ENCODE peak calls at places on chromosomes 11 and 22, in six cellular contexts. F, X, S, Z, G and O are unnamed samples.

GRCh38 chr11:18100926-18101656 is 4.8 kb downstream of the SAAL1 start:
- DNase-seq in F (no peak), S (no peak), G (no peak), Z (no peak), X (no peak), O (no peak)

GRCh38 chr11:86513746-86514373 is 139.2 kb downstream of the CCDC81 start:
- DNase-seq in X (no peak), F (no peak), G (no peak), Z (no peak), S (no peak), O (no peak)

GRCh38 chr11:65476632-65477270 is 22.1 kb upstream of the MALAT1 start:
- DNase-seq in S (no peak), F (no peak), X (no peak), G (no peak), Z (no peak), O (no peak)

GRCh38 chr11:19673924-19674390 is 38.7 kb upstream of the NAV2 start:
- DNase-seq in Z (peak), S (no peak), F (no peak), G (no peak), X (no peak), O (peak)

GRCh38 chr11:70883323-70883940 is 368.9 kb downstream of the SHANK2 start:
- DNase-seq in S (no peak), G (no peak), F (no peak), Z (no peak), X (no peak), O (no peak)

GRCh38 chr11:78210000-78210608 is 21.4 kb downstream of the USP35 start:
- DNase-seq in S (no peak), G (no peak), X (no peak), Z (no peak), F (no peak), O (no peak)

GRCh38 chr11:76620471-76620870 is 50.1 kb downstream of the LRRC32 start:
- DNase-seq in Z (peak), G (no peak), X (no peak), F (peak), S (peak), O (no peak)

GRCh38 chr11:111777094-111778046 is 11.2 kb upstream of the PPP2R1B start:
- DNase-seq in F (peak), G (peak), Z (peak), X (no peak), S (peak), O (no peak)

GRCh38 chr22:49358041-49358440 is 469.6 kb downstream of the BRD1 start:
- DNase-seq in X (no peak), Z (no peak), F (no peak), G (no peak), S (no peak), O (no peak)

GRCh38 chr11:113670149-113670829 is 35.8 kb downstream of the TMPRSS5 start:
- DNase-seq in F (no peak), X (no peak), S (no peak), Z (no peak), G (peak), O (no peak)

GRCh38 chr11:2217211-2218081 is 45.8 kb upstream of the TH start:
- DNase-seq in F (no peak), Z (no peak), S (no peak), X (no peak), G (no peak), O (no peak)

GRCh38 chr11:34552270-34552669 is 38.7 kb upstream of the ELF5 start:
- DNase-seq in S (no peak), X (no peak), G (no peak), F (no peak), Z (no peak), O (no peak)

GRCh38 chr11:18745251-18745650 is 19.3 kb upstream of the IGSF22 start:
- DNase-seq in G (no peak), S (no peak), Z (no peak), F (no peak), X (no peak), O (no peak)

GRCh38 chr22:31344369-31345330 is 1.5 kb downstream of the PATZ1 start:
- DNase-seq in G (no peak), X (no peak), Z (peak), S (no peak), F (peak), O (peak)

GRCh38 chr11:69721745-69722144 is 17.9 kb upstream of the FGF19 start:
- DNase-seq in F (no peak), X (no peak), G (no peak), Z (no peak), S (no peak), O (no peak)
- TF ChIP-seq CTCF in F (peak), X (no peak), G (no peak), Z (no peak), S (peak), O (no peak)

GRCh38 chr11:44178381-44178780 is 82.9 kb downstream of the EXT2 start:
- DNase-seq in Z (peak), G (no peak), F (peak), X (no peak), S (no peak), O (no peak)
- TF ChIP-seq CTCF in Z (peak), G (no peak), F (peak), X (no peak), S (no peak), O (no peak)

DNA sequence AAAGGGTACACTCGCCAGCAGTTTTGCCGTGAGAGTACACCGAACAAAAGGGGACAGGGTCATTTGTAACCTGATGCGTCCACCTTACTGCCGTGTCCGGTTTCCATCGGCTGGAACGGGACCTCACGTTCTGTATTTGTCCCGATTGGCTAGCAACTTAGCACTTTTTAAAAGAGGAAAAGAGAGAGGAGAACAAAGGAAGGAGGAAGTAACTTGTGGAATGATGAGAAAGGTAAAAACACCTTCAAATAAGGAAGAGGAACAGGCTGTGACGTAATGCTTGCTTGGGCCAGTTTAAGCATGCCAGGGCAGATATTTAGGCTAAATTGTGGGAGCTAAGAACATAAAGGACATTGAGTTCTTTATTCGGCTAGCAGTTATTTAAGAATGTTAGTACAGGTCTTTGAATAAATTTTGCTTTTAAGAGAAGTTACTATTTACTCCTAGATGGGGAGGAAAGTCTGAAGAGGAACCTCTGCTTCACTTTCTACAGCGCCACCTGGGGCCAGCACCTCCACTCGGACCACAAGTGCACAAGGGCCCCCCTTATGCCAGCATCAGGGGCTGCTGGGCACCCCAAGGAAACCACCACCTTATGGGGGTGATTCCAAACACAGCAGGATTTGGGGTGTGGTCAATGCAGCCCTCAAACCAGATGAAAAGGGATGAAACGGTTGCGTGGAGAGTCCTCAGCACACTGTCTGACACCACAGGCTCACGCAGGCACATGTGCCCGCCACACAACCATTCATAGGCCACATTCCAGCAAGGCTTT is 5.8 kb downstream of the ARSA start:
- DNase-seq in G (no peak), F (no peak), Z (no peak), S (peak), X (no peak), O (no peak)
- TF ChIP-seq CTCF in G (no peak), F (peak), Z (no peak), S (peak), X (no peak), O (no peak)

DNA sequence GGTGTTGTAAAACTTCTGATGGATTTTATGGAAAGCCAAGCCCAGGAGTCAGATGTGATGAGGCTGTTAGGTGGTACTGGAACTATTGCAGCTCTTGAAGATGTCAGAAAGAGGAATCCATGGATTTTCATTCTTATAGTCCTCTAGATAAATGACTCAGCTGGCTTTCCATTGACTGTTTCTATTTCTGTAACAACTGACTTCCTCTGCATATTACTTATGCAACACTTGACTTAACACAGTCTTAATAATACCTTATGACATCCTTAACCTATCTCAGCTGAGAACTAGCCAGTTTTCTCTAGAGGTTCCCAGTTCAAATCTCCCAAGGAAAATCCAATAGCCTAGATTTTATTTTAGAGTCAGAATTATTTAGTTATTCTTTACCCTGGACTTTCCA is 263.8 kb downstream of the LUZP2 start:
- DNase-seq in S (no peak), X (no peak), Z (no peak), F (peak), G (no peak), O (no peak)
- TF ChIP-seq CTCF in S (no peak), X (no peak), Z (no peak), F (no peak), G (no peak), O (no peak)

GRCh38 chr11:130150790-130151189 is 8.8 kb upstream of the ST14 start:
- DNase-seq in X (no peak), S (no peak), G (no peak), Z (no peak), F (no peak), O (no peak)

GRCh38 chr11:130146797-130147196 is 12.8 kb upstream of the ST14 start:
- DNase-seq in S (no peak), X (no peak), F (no peak), Z (no peak), G (no peak), O (no peak)

GRCh38 chr11:130151196-130151595 is 8.4 kb upstream of the ST14 start:
- DNase-seq in Z (no peak), S (no peak), F (no peak), G (no peak), X (no peak), O (no peak)

GRCh38 chr11:130145975-130146776 is 13.4 kb upstream of the ST14 start:
- DNase-seq in F (peak), G (no peak), Z (no peak), X (no peak), S (peak), O (no peak)

DNA sequence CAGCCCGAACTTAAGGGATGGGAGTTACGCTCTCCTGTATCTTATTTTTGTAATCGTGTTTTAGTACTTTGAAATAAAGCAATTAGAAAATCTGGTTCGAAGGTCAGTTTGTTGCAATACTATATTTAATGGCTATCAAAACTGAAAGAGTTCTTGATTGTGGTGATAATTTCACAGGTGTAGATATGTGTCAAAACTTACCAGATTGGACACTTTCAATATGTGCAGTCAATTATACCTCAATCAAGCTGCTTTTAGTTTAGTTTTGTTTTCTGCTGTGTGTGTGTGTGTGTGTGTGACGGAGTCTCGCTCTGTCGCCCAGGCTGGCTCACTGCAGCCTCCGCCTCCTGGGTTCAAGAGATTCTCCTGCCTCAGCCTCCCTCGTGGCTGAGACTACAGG is 10.7 kb upstream of the ST14 start:
- DNase-seq in F (no peak), G (no peak), X (no peak), S (no peak), Z (no peak), O (no peak)
- TF ChIP-seq CTCF in F (no peak), G (no peak), X (no peak), S (no peak), Z (no peak), O (no peak)

DNA sequence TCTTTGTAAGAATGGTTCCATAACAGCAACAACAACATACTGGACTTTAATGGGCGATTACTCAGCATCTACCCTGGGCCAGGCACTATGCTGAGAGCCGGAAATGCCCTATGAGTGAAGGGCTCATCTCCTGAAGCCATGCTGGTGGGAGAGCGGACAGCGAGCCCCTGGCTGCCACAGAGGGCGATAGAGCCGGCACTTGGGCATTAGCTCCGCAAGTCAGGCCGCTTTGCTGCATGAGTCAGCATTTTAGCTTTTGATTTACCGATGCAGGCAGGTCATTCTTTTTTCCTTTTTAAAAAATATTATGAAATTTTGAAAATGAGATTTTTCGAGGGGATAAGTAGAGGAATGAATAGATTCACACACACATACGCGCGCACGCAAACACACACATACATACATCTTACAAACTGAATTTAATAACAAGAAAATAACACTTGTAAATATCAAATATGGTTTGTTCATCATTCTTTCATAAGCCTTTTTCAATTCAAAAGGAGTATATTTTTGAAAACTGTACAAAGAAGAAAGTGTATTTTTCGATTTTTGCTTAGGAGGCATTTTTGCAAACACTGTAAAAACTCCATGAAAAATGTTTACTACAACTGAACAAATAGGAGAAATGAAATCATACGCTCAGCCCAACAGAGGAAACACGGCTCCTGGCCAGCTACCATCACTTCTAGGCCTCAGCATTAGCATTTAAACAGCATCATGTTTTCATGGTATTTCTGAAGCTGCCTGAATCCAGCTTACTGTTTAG is 667.3 kb downstream of the OPCML start:
- DNase-seq in X (peak), Z (no peak), G (no peak), S (no peak), F (no peak), O (no peak)
- TF ChIP-seq CTCF in X (no peak), Z (no peak), G (no peak), S (no peak), F (no peak), O (no peak)

GRCh38 chr11:62804310-62805043 is 763 bp downstream of the NXF1 start:
- DNase-seq in X (no peak), F (peak), G (peak), S (peak), Z (peak), O (no peak)

GRCh38 chr11:62805991-62806441 is 776 bp upstream of the NXF1 start:
- DNase-seq in S (no peak), G (peak), Z (no peak), X (no peak), F (peak), O (no peak)

GRCh38 chr11:62801071-62801470 is 4.2 kb downstream of the NXF1 start:
- DNase-seq in S (no peak), Z (no peak), X (no peak), F (no peak), G (no peak), O (no peak)

GRCh38 chr11:62806611-62807121 is 1.4 kb upstream of the NXF1 start:
- DNase-seq in G (no peak), X (no peak), Z (peak), F (peak), S (peak), O (no peak)

GRCh38 chr11:62805044-62805892 is at the start of gene NXF1:
- DNase-seq in S (peak), F (peak), X (peak), Z (peak), G (peak), O (peak)
- TF ChIP-seq CTCF in S (no peak), F (peak), X (peak), Z (peak), G (no peak), O (no peak)

DNA sequence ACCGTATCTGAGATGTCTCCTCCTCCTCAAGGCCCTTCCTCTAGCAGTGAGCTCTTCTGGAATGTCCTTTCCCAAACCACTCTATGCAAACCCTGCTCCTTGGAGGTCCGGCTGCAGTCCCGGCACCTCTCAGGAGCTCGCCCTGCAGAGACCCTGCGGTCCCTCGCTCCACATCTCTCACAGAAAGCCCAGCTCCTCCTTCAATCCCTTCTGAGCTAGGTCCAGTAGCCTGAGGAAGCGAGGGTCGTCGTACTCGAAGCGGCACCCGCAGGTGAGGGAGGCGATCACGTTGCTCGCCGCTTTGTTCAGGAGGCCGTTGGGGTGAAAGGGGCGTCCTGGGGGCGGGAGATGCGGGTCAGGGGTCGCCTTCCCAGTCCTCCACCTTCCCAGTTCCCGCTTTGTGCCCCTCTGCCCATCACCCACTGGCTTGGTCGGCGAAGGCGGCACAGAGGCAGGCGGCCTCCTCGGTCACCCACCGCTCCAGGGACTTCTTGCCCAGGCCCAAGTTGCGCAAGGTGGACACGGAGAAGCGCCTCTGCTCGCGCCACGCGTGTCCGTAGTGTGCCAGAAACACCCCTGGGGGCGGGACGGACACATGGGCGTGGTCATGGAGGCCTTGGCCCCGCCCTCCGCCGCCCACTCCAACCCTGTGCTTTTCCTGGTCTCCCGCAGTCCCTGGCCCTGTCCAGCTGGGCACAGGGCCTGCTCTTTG is 21.5 kb upstream of the CYP2D6 start:
- DNase-seq in X (no peak), Z (no peak), S (no peak), F (no peak), G (peak), O (no peak)
- TF ChIP-seq CTCF in X (no peak), Z (no peak), S (no peak), F (no peak), G (no peak), O (no peak)

GRCh38 chr11:105149477-105149876 is 9.9 kb upstream of the CARD18 start:
- DNase-seq in F (no peak), X (no peak), Z (no peak), S (peak), G (no peak), O (no peak)
- TF ChIP-seq CTCF in F (no peak), X (no peak), Z (no peak), S (no peak), G (no peak), O (no peak)